ENCODE peak calls at places on chromosomes 1 and 21, in eight cellular contexts. N is kidney epithelial cell; Y is CD8-positive, alpha-beta T cell; J is upper lobe of right lung; G is thyroid gland; T is HepG2; C is A549; V is OCI-LY7. P is an unnamed sample.

GRCh38 chr1:201914456-201915235 is 25.9 kb downstream of the SHISA4 start:
- DNase-seq in J (no peak), V (no peak), T (no peak), N (no peak), Y (no peak), C (no peak), G (no peak), P (no peak)

GRCh38 chr1:114250683-114251572 is 97.3 kb upstream of the SYT6 start:
- DNase-seq in G (no peak), Y (no peak), V (no peak), N (no peak), T (no peak), J (no peak), C (no peak), P (no peak)

GRCh38 chr1:89545264-89546038 is 20.8 kb downstream of the LRRC8B start:
- DNase-seq in N (no peak), Y (no peak), J (no peak), V (no peak), G (no peak), T (no peak), C (no peak), P (no peak)

GRCh38 chr1:167223144-167224103 is 2.7 kb downstream of the POU2F1 start:
- DNase-seq in Y (no peak), V (no peak), G (no peak), N (no peak), J (no peak), T (no peak), C (peak), P (no peak)

GRCh38 chr1:39080884-39081265 is 54.7 kb downstream of the NDUFS5 start:
- DNase-seq in V (no peak), Y (no peak), T (no peak), N (no peak), C (no peak), J (no peak), G (no peak), P (no peak)

GRCh38 chr1:91768786-91769697 is 116.9 kb downstream of the TGFBR3 start:
- DNase-seq in T (no peak), G (no peak), N (no peak), C (no peak), J (no peak), Y (no peak), V (no peak), P (no peak)

GRCh38 chr1:157097692-157098091 is 1.9 kb downstream of the ETV3L start:
- DNase-seq in C (no peak), J (peak), Y (no peak), V (no peak), G (no peak), T (no peak), N (no peak), P (no peak)

GRCh38 chr1:9181176-9181906 is 52.4 kb upstream of the GPR157 start:
- DNase-seq in N (no peak), V (peak), T (peak), J (peak), C (peak), Y (peak), G (peak), P (no peak)

GRCh38 chr1:246592695-246593094 is 26.4 kb downstream of the CNST start:
- DNase-seq in T (no peak), G (no peak), N (no peak), J (no peak), Y (no peak), V (no peak), C (no peak), P (peak)

GRCh38 chr21:16305686-16306085 is 575.9 kb downstream of the USP25 start:
- DNase-seq in J (no peak), N (no peak), G (no peak), C (no peak), V (no peak), Y (no peak), T (no peak), P (no peak)

GRCh38 chr1:37038079-37038702 is 3.9 kb upstream of the GRIK3 start:
- DNase-seq in Y (no peak), G (no peak), V (peak), T (no peak), J (no peak), C (peak), N (no peak), P (no peak)

GRCh38 chr1:232943679-232944252 is 6.6 kb upstream of the NTPCR start:
- DNase-seq in T (no peak), V (peak), G (peak), Y (no peak), J (no peak), N (no peak), C (no peak), P (no peak)

GRCh38 chr1:227072991-227073390 is 132.9 kb downstream of the COQ8A start:
- DNase-seq in Y (no peak), T (no peak), N (no peak), G (no peak), J (no peak), C (peak), V (no peak), P (no peak)

GRCh38 chr1:47569261-47569660 is 131.4 kb downstream of the FOXD2 start:
- DNase-seq in C (no peak), Y (no peak), G (no peak), J (no peak), N (no peak), V (no peak), T (no peak), P (no peak)

GRCh38 chr1:93888900-93889299 is 9.9 kb upstream of the DNTTIP2 start:
- DNase-seq in G (peak), T (no peak), Y (no peak), V (no peak), N (no peak), J (no peak), C (no peak), P (no peak)

GRCh38 chr1:85815906-85816305 is 107.7 kb upstream of the ZNHIT6 start:
- DNase-seq in N (no peak), T (no peak), G (peak), J (no peak), C (no peak), V (no peak), Y (no peak), P (no peak)

GRCh38 chr1:42172394-42173133 is 8.0 kb upstream of the GUCA2A start:
- DNase-seq in C (no peak), V (no peak), N (no peak), T (peak), J (peak), Y (no peak), G (peak), P (no peak)

GRCh38 chr1:176517484-176517883 is 54.5 kb downstream of the PAPPA2 start:
- DNase-seq in J (no peak), Y (no peak), G (no peak), T (no peak), V (no peak), C (peak), N (peak), P (no peak)

GRCh38 chr1:160428655-160429054 is 28.3 kb downstream of the VANGL2 start:
- DNase-seq in N (no peak), V (peak), G (no peak), J (no peak), C (peak), Y (peak), T (no peak), P (no peak)

GRCh38 chr1:42806593-42806992 is 10.3 kb upstream of the ERMAP start:
- DNase-seq in G (no peak), C (no peak), T (no peak), J (no peak), V (no peak), N (no peak), Y (no peak), P (no peak)

GRCh38 chr1:49765034-49765433 is 258.7 kb downstream of the AGBL4 start:
- DNase-seq in T (peak), J (no peak), C (no peak), G (peak), N (no peak), V (no peak), Y (no peak), P (no peak)

GRCh38 chr1:77036560-77036959 is 169.3 kb downstream of the ST6GALNAC5 start:
- DNase-seq in T (no peak), C (peak), Y (no peak), N (no peak), G (no peak), J (no peak), V (no peak), P (no peak)

GRCh38 chr21:44299458-44300261 is at the start of gene PFKL:
- DNase-seq in C (peak), G (peak), Y (peak), N (no peak), T (peak), V (peak), J (peak), P (no peak)

GRCh38 chr1:155466617-155466972 is 96.0 kb downstream of the ASH1L start:
- DNase-seq in G (no peak), N (no peak), T (no peak), V (no peak), Y (no peak), J (no peak), C (no peak), P (no peak)

GRCh38 chr1:30670195-30671060 is 53.0 kb downstream of the MATN1 start:
- DNase-seq in J (peak), Y (no peak), N (no peak), G (no peak), T (no peak), C (no peak), V (no peak), P (no peak)

GRCh38 chr1:184945034-184945433 is 29.3 kb downstream of the NIBAN1 start:
- DNase-seq in Y (no peak), C (no peak), V (no peak), J (no peak), T (no peak), G (no peak), N (no peak), P (no peak)

GRCh38 chr1:8349961-8350360 is 32.0 kb downstream of the SLC45A1 start:
- DNase-seq in T (no peak), N (no peak), G (no peak), Y (no peak), V (no peak), C (no peak), J (no peak), P (no peak)

GRCh38 chr1:192941722-192942411 is 117.3 kb downstream of the UCHL5 start:
- DNase-seq in V (no peak), J (no peak), G (no peak), C (no peak), N (no peak), T (no peak), Y (no peak), P (no peak)

GRCh38 chr1:237045278-237046016 is 3.5 kb downstream of the RYR2 start:
- DNase-seq in J (no peak), C (no peak), T (no peak), G (no peak), V (no peak), N (no peak), Y (no peak), P (no peak)

GRCh38 chr1:13700521-13701273 is 709 bp downstream of the PRDM2 start:
- DNase-seq in Y (peak), N (no peak), V (peak), T (no peak), C (peak), G (peak), J (peak), P (no peak)

GRCh38 chr1:18989176-18989799 is 32.8 kb upstream of the IFFO2 start:
- DNase-seq in C (no peak), T (no peak), Y (no peak), J (no peak), N (no peak), G (no peak), V (no peak), P (no peak)

GRCh38 chr1:192550922-192551534 is 24.5 kb upstream of the RGS1 start:
- DNase-seq in C (peak), Y (no peak), T (no peak), N (peak), G (no peak), J (no peak), V (no peak), P (no peak)

GRCh38 chr1:44645466-44646244 is 28.6 kb downstream of the TMEM53 start:
- DNase-seq in G (no peak), C (no peak), N (no peak), J (no peak), V (no peak), Y (no peak), T (no peak), P (no peak)

GRCh38 chr1:150507912-150508864 is at the start of gene ECM1:
- DNase-seq in J (no peak), V (no peak), T (no peak), N (peak), Y (no peak), C (peak), G (no peak), P (no peak)

GRCh38 chr21:44345495-44345894 is 6.3 kb upstream of the CFAP410 start:
- DNase-seq in J (no peak), N (no peak), Y (no peak), T (no peak), V (no peak), G (no peak), C (no peak), P (no peak)

GRCh38 chr21:37176716-37177115 is 90.4 kb downstream of the VPS26C start:
- DNase-seq in N (no peak), T (no peak), C (no peak), Y (no peak), V (no peak), G (peak), J (no peak), P (no peak)

GRCh38 chr1:161199506-161200119 is 759 bp upstream of the ADAMTS4 start:
- DNase-seq in C (no peak), N (no peak), G (no peak), Y (no peak), T (no peak), V (no peak), J (no peak), P (no peak)

GRCh38 chr1:154730986-154731489 is 123.1 kb upstream of the ADAR start:
- DNase-seq in Y (no peak), C (no peak), V (no peak), G (no peak), J (no peak), N (no peak), T (no peak), P (no peak)

GRCh38 chr1:55611123-55611522 is 396.0 kb upstream of the USP24 start:
- DNase-seq in T (no peak), J (no peak), C (no peak), N (no peak), Y (no peak), G (peak), V (no peak), P (no peak)
- TF ChIP-seq CTCF in T (no peak), J (no peak), C (no peak), N (no peak), Y (no peak), G (peak), V (no peak), P (no peak)

DNA sequence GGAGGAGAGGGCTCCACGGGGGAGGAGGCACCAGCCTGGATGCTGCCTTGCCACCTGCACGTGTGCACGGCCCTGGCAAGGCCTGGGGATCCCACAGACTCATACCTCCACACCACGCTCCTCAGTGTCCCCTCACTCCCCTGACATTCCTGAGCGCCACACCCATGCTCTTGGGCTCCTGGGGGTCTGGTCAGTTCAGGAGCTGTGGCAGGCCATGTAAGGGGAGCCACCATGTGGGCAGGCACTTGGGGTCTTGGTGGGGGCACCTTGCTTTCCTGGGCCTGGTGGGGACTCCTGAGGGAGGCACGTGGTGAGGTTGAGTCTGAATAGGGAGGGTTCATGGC is 1.4 kb downstream of the GJC2 start:
- DNase-seq in V (no peak), G (no peak), Y (no peak), T (no peak), J (no peak), N (no peak), C (no peak), P (no peak)
- H3K4me3 ChIP-seq in V (no peak), G (no peak), Y (no peak), T (peak), J (peak), N (no peak), C (no peak), P (no peak)

GRCh38 chr21:15122241-15122640 is 57.4 kb upstream of the NRIP1 start:
- DNase-seq in Y (no peak), G (no peak), C (peak), J (no peak), V (no peak), N (no peak), T (peak), P (no peak)
- TF ChIP-seq CTCF in Y (no peak), G (no peak), C (no peak), J (no peak), V (no peak), N (no peak), T (no peak), P (no peak)

GRCh38 chr1:1061682-1062363 is 12.3 kb downstream of the RNF223 start:
- DNase-seq in C (no peak), T (no peak), G (no peak), V (no peak), N (no peak), Y (no peak), J (no peak), P (no peak)

GRCh38 chr1:1062364-1063163 is 11.5 kb downstream of the RNF223 start:
- DNase-seq in V (no peak), C (no peak), Y (no peak), J (no peak), G (no peak), N (no peak), T (no peak), P (no peak)

GRCh38 chr1:1063261-1063944 is 10.7 kb downstream of the RNF223 start:
- DNase-seq in Y (no peak), C (no peak), N (no peak), T (no peak), J (no peak), V (no peak), G (no peak), P (no peak)

GRCh38 chr1:1065265-1065939 is 8.7 kb downstream of the RNF223 start:
- DNase-seq in J (no peak), Y (peak), G (no peak), V (no peak), T (peak), C (no peak), N (no peak), P (no peak)

GRCh38 chr1:1063945-1064831 is 9.9 kb downstream of the RNF223 start:
- DNase-seq in T (peak), C (peak), N (peak), Y (peak), G (peak), J (peak), V (peak), P (peak)
- H3K4me3 ChIP-seq in T (peak), C (peak), N (peak), Y (peak), G (no peak), J (no peak), V (no peak), P (peak)

DNA sequence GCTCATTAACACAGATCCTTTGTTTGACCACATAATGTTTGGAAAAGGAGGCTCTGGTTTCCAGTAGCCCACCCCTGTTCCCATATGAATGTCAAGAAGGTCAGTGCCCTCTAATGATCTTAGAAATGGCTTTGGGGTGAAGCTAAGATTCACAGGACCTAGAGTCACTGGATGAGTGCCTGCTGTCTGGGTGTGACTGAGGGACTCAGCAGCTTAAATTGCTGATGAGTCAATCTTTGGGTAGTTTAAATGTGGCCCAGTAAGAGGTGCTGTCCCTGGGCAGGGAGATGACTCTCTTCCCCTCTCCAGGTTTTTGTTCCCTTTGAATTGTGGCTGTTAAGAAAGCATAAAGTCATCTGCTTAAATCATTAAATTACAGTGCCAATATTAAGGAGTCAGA is 50.6 kb downstream of the L1TD1 start:
- DNase-seq in G (no peak), Y (no peak), C (no peak), N (no peak), J (no peak), T (no peak), V (no peak), P (no peak)
- TF ChIP-seq CTCF in G (no peak), Y (no peak), C (no peak), N (no peak), J (no peak), T (no peak), V (no peak), P (no peak)

DNA sequence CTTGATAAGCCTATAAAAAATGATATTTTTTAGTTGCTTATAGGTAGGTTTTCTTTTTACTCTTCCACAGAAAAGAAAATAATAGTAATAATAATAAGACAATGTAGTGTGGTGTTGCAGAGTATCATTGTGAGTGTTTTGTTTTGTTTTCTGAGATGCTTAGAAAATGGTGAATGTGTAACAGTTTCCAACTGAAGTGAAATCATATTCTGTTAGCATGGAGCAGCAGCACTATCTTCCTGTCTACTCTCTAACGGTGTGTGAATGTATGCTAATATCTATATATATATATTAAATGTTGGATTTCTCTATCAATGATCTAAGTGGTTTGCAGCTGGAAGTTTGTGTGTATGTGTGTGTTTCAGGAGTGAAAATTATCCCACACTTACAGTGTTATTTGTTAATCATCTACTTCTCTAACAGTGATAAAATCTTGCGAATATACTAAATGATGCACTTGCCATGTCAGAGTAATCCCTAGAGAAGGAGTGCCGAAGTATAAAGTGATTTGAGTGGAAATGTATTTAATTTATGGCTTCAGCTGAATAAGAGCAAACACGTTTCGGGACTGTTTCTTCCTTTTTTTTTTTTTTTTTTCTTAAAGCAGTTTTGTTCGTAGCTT is 362 bp downstream of the SAMD13 start:
- DNase-seq in V (peak), Y (no peak), G (no peak), N (no peak), C (no peak), T (no peak), J (no peak), P (no peak)
- H3K4me3 ChIP-seq in V (peak), Y (peak), G (peak), N (peak), C (peak), T (no peak), J (peak), P (no peak)

GRCh38 chr21:45989355-45990048 is 7.9 kb downstream of the COL6A1 start:
- DNase-seq in G (peak), J (peak), V (no peak), N (no peak), T (no peak), Y (peak), C (no peak), P (no peak)
- TF ChIP-seq CTCF in G (no peak), J (no peak), V (no peak), N (no peak), T (no peak), Y (no peak), C (no peak), P (no peak)

P was measured in AG04449.